ENCODE peak calls at places on chromosomes 2 and 18, in four cellular contexts. S is NCI-H1694 treated with DMSO at 0.1 percent for 48 hours, L is mucosa of descending colon, T is aorta. H is an unnamed sample.

GRCh38 chr2:58539973-58540372 is 298.8 kb upstream of the FANCL start:
- DNase-seq in L (no peak), T (no peak), S (peak), H (no peak)

GRCh38 chr2:119402106-119402505 is 29.5 kb upstream of the TMEM37 start:
- DNase-seq in T (no peak), S (no peak), L (no peak), H (no peak)

GRCh38 chr2:37672104-37672869 is 845 bp upstream of the CDC42EP3 start:
- DNase-seq in T (peak), S (peak), L (peak), H (peak)

GRCh38 chr2:218166791-218167190 is at the start of gene CXCR1:
- DNase-seq in L (no peak), S (no peak), T (no peak), H (no peak)

GRCh38 chr18:13392899-13393298 is 174.3 kb downstream of the LDLRAD4 start:
- DNase-seq in S (no peak), L (no peak), T (no peak), H (no peak)

GRCh38 chr2:119433636-119434327 is 2.1 kb downstream of the TMEM37 start:
- DNase-seq in T (no peak), S (no peak), L (peak), H (no peak)

GRCh38 chr2:230153390-230153976 is 66.3 kb downstream of the SP110 start:
- DNase-seq in S (no peak), T (no peak), L (no peak), H (no peak)

GRCh38 chr2:16525265-16525887 is 140.3 kb downstream of the CYRIA start:
- DNase-seq in T (no peak), S (peak), L (peak), H (peak)

GRCh38 chr2:240403358-240404104 is 31.9 kb upstream of the GPC1 start:
- DNase-seq in L (no peak), S (no peak), T (no peak), H (no peak)

GRCh38 chr2:6392966-6393365 is 472.7 kb downstream of the CMPK2 start:
- DNase-seq in T (no peak), S (no peak), L (no peak), H (peak)

GRCh38 chr18:40932862-40933261 is 1022.2 kb upstream of the PIK3C3 start:
- DNase-seq in L (no peak), S (no peak), T (no peak), H (no peak)

GRCh38 chr2:1869248-1869647 is 124.9 kb upstream of the PXDN start:
- DNase-seq in T (no peak), S (no peak), L (no peak), H (no peak)

GRCh38 chr2:219421323-219421722 is 3.1 kb downstream of the DES start:
- DNase-seq in S (no peak), T (no peak), L (no peak), H (no peak)

GRCh38 chr2:96241901-96242611 is 23.7 kb downstream of the TMEM127 start:
- DNase-seq in T (peak), L (peak), S (no peak), H (peak)

GRCh38 chr2:231922311-231922710 is 3.9 kb downstream of the NPPC start:
- DNase-seq in L (no peak), T (peak), S (no peak), H (no peak)

H was measured in GM20000.